ENCODE peak calls at places on chromosomes 12 and 14, in ten cellular contexts. One of them, this sample, is unnamed.
A peak's percentile ranks its signal among the peaks of the same experiment; 100 is the strongest.

GRCh38 chr12:52496590-52497071 is 3.6 kb upstream of the KRT6A start:
- DNase-seq in IMR-90: peak; percentile 40
- DNase-seq in upper lobe of left lung: no peak
- DNase-seq in HepG2: no peak
- DNase-seq in ovary: no peak
- DNase-seq in suprapubic skin: no peak
- DNase-seq in Peyer's patch: no peak
- DNase-seq in heart left ventricle: no peak
- DNase-seq in esophagus muscularis mucosa: peak; percentile 92
- DNase-seq in vagina: no peak
- DNase-seq in this sample: no peak

GRCh38 chr14:59831121-59831730 is 39.4 kb downstream of the RTN1 start:
- DNase-seq in IMR-90: no peak
- DNase-seq in upper lobe of left lung: no peak
- DNase-seq in HepG2: no peak
- DNase-seq in ovary: no peak
- DNase-seq in suprapubic skin: no peak
- DNase-seq in Peyer's patch: no peak
- DNase-seq in heart left ventricle: no peak
- DNase-seq in esophagus muscularis mucosa: no peak
- DNase-seq in vagina: no peak
- DNase-seq in this sample: no peak

GRCh38 chr12:2287151-2287550 is 234.4 kb downstream of the CACNA1C start:
- DNase-seq in IMR-90: no peak
- DNase-seq in upper lobe of left lung: no peak
- DNase-seq in HepG2: no peak
- DNase-seq in ovary: no peak
- DNase-seq in suprapubic skin: no peak
- DNase-seq in Peyer's patch: no peak
- DNase-seq in heart left ventricle: no peak
- DNase-seq in esophagus muscularis mucosa: no peak
- DNase-seq in vagina: no peak
- DNase-seq in this sample: no peak

GRCh38 chr12:123902821-123903220 is 69.8 kb downstream of the CCDC92 start:
- DNase-seq in IMR-90: no peak
- DNase-seq in upper lobe of left lung: no peak
- DNase-seq in HepG2: no peak
- DNase-seq in ovary: no peak
- DNase-seq in suprapubic skin: no peak
- DNase-seq in Peyer's patch: no peak
- DNase-seq in heart left ventricle: no peak
- DNase-seq in esophagus muscularis mucosa: no peak
- DNase-seq in vagina: no peak
- DNase-seq in this sample: no peak

GRCh38 chr14:101654051-101654450 is 92.8 kb downstream of the DIO3 start:
- DNase-seq in IMR-90: no peak
- DNase-seq in upper lobe of left lung: no peak
- DNase-seq in HepG2: no peak
- DNase-seq in ovary: no peak
- DNase-seq in suprapubic skin: no peak
- DNase-seq in Peyer's patch: no peak
- DNase-seq in heart left ventricle: no peak
- DNase-seq in esophagus muscularis mucosa: no peak
- DNase-seq in vagina: no peak
- DNase-seq in this sample: no peak

GRCh38 chr14:57390806-57391562 is 598 bp downstream of the NAA30 start:
- DNase-seq in IMR-90: peak; percentile 14
- DNase-seq in upper lobe of left lung: peak; percentile 91
- DNase-seq in HepG2: no peak
- DNase-seq in ovary: peak; percentile 32
- DNase-seq in suprapubic skin: peak; percentile 70
- DNase-seq in Peyer's patch: peak; percentile 66
- DNase-seq in heart left ventricle: peak; percentile 39
- DNase-seq in esophagus muscularis mucosa: no peak
- DNase-seq in vagina: no peak
- DNase-seq in this sample: peak; percentile 41

GRCh38 chr14:95228240-95228639 is 70.9 kb upstream of the DICER1 start:
- DNase-seq in IMR-90: no peak
- DNase-seq in upper lobe of left lung: no peak
- DNase-seq in HepG2: no peak
- DNase-seq in ovary: no peak
- DNase-seq in suprapubic skin: no peak
- DNase-seq in Peyer's patch: no peak
- DNase-seq in heart left ventricle: no peak
- DNase-seq in esophagus muscularis mucosa: no peak
- DNase-seq in vagina: no peak
- DNase-seq in this sample: no peak

GRCh38 chr14:60563113-60563512 is 54.2 kb downstream of the SIX6 start:
- DNase-seq in IMR-90: peak; percentile 74
- DNase-seq in upper lobe of left lung: no peak
- DNase-seq in HepG2: no peak
- DNase-seq in ovary: no peak
- DNase-seq in suprapubic skin: no peak
- DNase-seq in Peyer's patch: no peak
- DNase-seq in heart left ventricle: no peak
- DNase-seq in esophagus muscularis mucosa: no peak
- DNase-seq in vagina: no peak
- DNase-seq in this sample: no peak

GRCh38 chr14:89388853-89389252 is 28.2 kb downstream of the FOXN3 start:
- DNase-seq in IMR-90: peak; percentile 43
- DNase-seq in upper lobe of left lung: no peak
- DNase-seq in HepG2: no peak
- DNase-seq in ovary: no peak
- DNase-seq in suprapubic skin: no peak
- DNase-seq in Peyer's patch: no peak
- DNase-seq in heart left ventricle: no peak
- DNase-seq in esophagus muscularis mucosa: no peak
- DNase-seq in vagina: no peak
- DNase-seq in this sample: no peak

GRCh38 chr12:24045816-24046257 is 96.4 kb upstream of the SOX5 start:
- DNase-seq in IMR-90: peak; percentile 47
- DNase-seq in upper lobe of left lung: no peak
- DNase-seq in HepG2: peak; percentile 87
- DNase-seq in ovary: no peak
- DNase-seq in suprapubic skin: no peak
- DNase-seq in Peyer's patch: no peak
- DNase-seq in heart left ventricle: no peak
- DNase-seq in esophagus muscularis mucosa: no peak
- DNase-seq in vagina: no peak
- DNase-seq in this sample: no peak

GRCh38 chr14:71532349-71532748 is 399.9 kb upstream of the RGS6 start:
- DNase-seq in IMR-90: peak; percentile 36
- DNase-seq in upper lobe of left lung: no peak
- DNase-seq in HepG2: no peak
- DNase-seq in ovary: no peak
- DNase-seq in suprapubic skin: no peak
- DNase-seq in Peyer's patch: no peak
- DNase-seq in heart left ventricle: no peak
- DNase-seq in esophagus muscularis mucosa: no peak
- DNase-seq in vagina: no peak
- DNase-seq in this sample: no peak

DNA sequence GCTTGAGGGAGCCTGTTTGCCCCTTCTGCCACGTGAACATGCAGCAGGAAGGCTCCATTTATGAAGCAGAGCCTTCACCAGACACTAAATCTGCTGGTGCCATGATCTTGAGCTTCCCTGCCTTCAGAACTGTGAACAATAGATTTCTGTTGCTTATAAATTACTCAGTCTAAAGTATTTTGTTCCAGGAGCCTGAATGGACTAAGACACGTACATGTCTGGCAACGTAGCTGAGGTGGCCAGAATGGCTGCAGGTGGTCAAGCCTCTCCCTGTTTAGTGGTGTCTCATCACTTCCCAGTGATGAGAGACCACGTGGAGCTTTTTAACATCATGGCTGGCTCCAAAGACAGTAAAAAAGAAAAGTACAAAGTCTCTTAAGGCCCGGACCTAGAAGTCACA is 32.2 kb upstream of the SLC38A2 start:
- DNase-seq in IMR-90: no peak
- DNase-seq in upper lobe of left lung: no peak
- DNase-seq in HepG2: no peak
- DNase-seq in ovary: no peak
- DNase-seq in suprapubic skin: no peak
- DNase-seq in Peyer's patch: no peak
- DNase-seq in heart left ventricle: no peak
- DNase-seq in esophagus muscularis mucosa: no peak
- DNase-seq in vagina: no peak
- DNase-seq in this sample: no peak
- H3K27ac ChIP-seq in IMR-90: peak overlapping the region; percentile 89
- H3K27ac ChIP-seq in upper lobe of left lung: no peak overlapping the region
- H3K27ac ChIP-seq in HepG2: no peak overlapping the region
- H3K27ac ChIP-seq in ovary: peak overlapping the region; percentile 54
- H3K27ac ChIP-seq in suprapubic skin: no peak overlapping the region
- H3K27ac ChIP-seq in Peyer's patch: no peak overlapping the region
- H3K27ac ChIP-seq in heart left ventricle: no peak overlapping the region
- H3K27ac ChIP-seq in esophagus muscularis mucosa: no peak overlapping the region
- H3K27ac ChIP-seq in vagina: peak overlapping the region; percentile 37
- H3K27ac ChIP-seq in this sample: no peak overlapping the region

DNA sequence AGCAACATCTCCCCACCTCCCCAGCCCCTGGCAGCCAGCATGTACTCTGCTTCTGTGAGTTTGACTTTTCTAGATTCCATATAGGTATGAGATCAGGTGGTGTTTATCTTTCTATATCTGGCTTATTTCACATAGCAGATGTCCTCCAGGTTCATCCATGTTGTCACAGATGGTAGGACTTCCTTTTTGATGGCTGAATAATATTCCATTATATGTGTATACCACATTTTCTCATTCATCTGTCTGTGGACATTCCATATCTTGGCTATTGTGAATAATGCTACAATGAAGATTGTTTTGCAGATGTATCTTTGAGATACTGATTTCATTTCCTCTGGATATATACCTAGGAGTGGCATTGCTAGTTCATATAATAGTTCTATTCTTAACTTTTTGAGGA is 18.4 kb downstream of the ALKBH2 start:
- DNase-seq in IMR-90: no peak
- DNase-seq in upper lobe of left lung: no peak
- DNase-seq in HepG2: no peak
- DNase-seq in ovary: no peak
- DNase-seq in suprapubic skin: no peak
- DNase-seq in Peyer's patch: no peak
- DNase-seq in heart left ventricle: no peak
- DNase-seq in esophagus muscularis mucosa: no peak
- DNase-seq in vagina: no peak
- DNase-seq in this sample: no peak
- TF ChIP-seq POLR2A in IMR-90: no peak
- TF ChIP-seq POLR2A in upper lobe of left lung: no peak
- TF ChIP-seq POLR2A in HepG2: no peak
- TF ChIP-seq POLR2A in ovary: no peak
- TF ChIP-seq POLR2A in suprapubic skin: no peak
- TF ChIP-seq POLR2A in Peyer's patch: no peak
- TF ChIP-seq POLR2A in heart left ventricle: no peak
- TF ChIP-seq POLR2A in esophagus muscularis mucosa: no peak
- TF ChIP-seq POLR2A in vagina: no peak
- TF ChIP-seq POLR2A in this sample: no peak

GRCh38 chr12:559907-560455 is 100.2 kb downstream of the B4GALNT3 start:
- DNase-seq in IMR-90: no peak
- DNase-seq in upper lobe of left lung: no peak
- DNase-seq in HepG2: no peak
- DNase-seq in ovary: no peak
- DNase-seq in suprapubic skin: no peak
- DNase-seq in Peyer's patch: no peak
- DNase-seq in heart left ventricle: no peak
- DNase-seq in esophagus muscularis mucosa: no peak
- DNase-seq in vagina: no peak
- DNase-seq in this sample: no peak
- H3K27me3 ChIP-seq in IMR-90: peaks cover 86% of the 10 kb centered on the region
- H3K27me3 ChIP-seq in upper lobe of left lung: no peaks in the 10 kb centered on the region
- H3K27me3 ChIP-seq in HepG2: peaks cover 3% of the 10 kb centered on the region
- H3K27me3 ChIP-seq in ovary: no peaks in the 10 kb centered on the region
- H3K27me3 ChIP-seq in suprapubic skin: no peaks in the 10 kb centered on the region
- H3K27me3 ChIP-seq in Peyer's patch: no peaks in the 10 kb centered on the region
- H3K27me3 ChIP-seq in heart left ventricle: no peaks in the 10 kb centered on the region
- H3K27me3 ChIP-seq in esophagus muscularis mucosa: no peaks in the 10 kb centered on the region
- H3K27me3 ChIP-seq in vagina: no peaks in the 10 kb centered on the region
- H3K27me3 ChIP-seq in this sample: no peaks in the 10 kb centered on the region

GRCh38 chr12:105084251-105085250 is at the start of gene ALDH1L2:
- DNase-seq in IMR-90: peak; percentile 87
- DNase-seq in upper lobe of left lung: peak; percentile 96
- DNase-seq in HepG2: peak; percentile 15
- DNase-seq in ovary: peak; percentile 83
- DNase-seq in suprapubic skin: peak; percentile 89
- DNase-seq in Peyer's patch: peak; percentile 79
- DNase-seq in heart left ventricle: peak; percentile 81
- DNase-seq in esophagus muscularis mucosa: peak; percentile 95
- DNase-seq in vagina: peak; percentile 91
- DNase-seq in this sample: peak; percentile 16
- H3K27ac ChIP-seq in IMR-90: peak within 1 kb of the TSS; percentile 64
- H3K27ac ChIP-seq in upper lobe of left lung: peak within 1 kb of the TSS; percentile 38
- H3K27ac ChIP-seq in HepG2: no peak within 1 kb of the TSS
- H3K27ac ChIP-seq in ovary: no peak within 1 kb of the TSS
- H3K27ac ChIP-seq in suprapubic skin: peak within 1 kb of the TSS; percentile 47
- H3K27ac ChIP-seq in Peyer's patch: peak within 1 kb of the TSS; percentile 5
- H3K27ac ChIP-seq in heart left ventricle: peak within 1 kb of the TSS; percentile 63
- H3K27ac ChIP-seq in esophagus muscularis mucosa: peak within 1 kb of the TSS; percentile 66
- H3K27ac ChIP-seq in vagina: peak within 1 kb of the TSS; percentile 66
- H3K27ac ChIP-seq in this sample: peak within 1 kb of the TSS; percentile 71

This sample was measured in esophagus squamous epithelium.